ENCODE peak calls at places on chromosomes 3 and 15, in nine cellular contexts. D is NCI-H187, V is EL, K is astrocyte of the cerebellum, N is amygdala, P is KBM-7, C is mucosa of gallbladder, W is GM12891, T is lung microvascular endothelial cell. J is an unnamed sample.

GRCh38 chr3:101261506-101261905 is 58.9 kb downstream of the IMPG2 start:
- DNase-seq in D (no peak), V (no peak), K (peak; percentile 22), N (no peak), P (no peak), C (no peak), W (no peak), T (no peak), J (no peak)

GRCh38 chr3:127408022-127408683 is 120.3 kb upstream of the PRR20G start:
- DNase-seq in D (no peak), V (no peak), K (no peak), N (no peak), P (no peak), C (no peak), W (no peak), T (no peak), J (peak; percentile 70)

GRCh38 chr15:33111051-33111451 is 83.5 kb downstream of the FMN1 start:
- DNase-seq in D (no peak), V (peak; percentile 65), K (no peak), N (no peak), P (no peak), C (no peak), W (no peak), T (peak; percentile 28), J (no peak)

GRCh38 chr3:52218953-52219650 is 6.3 kb downstream of the TLR9 start:
- DNase-seq in D (no peak), V (no peak), K (no peak), N (no peak), P (no peak), C (no peak), W (no peak), T (peak; percentile 75), J (no peak)

GRCh38 chr3:138642226-138642926 is 33.8 kb downstream of the FAIM start:
- DNase-seq in D (no peak), V (no peak), K (no peak), N (no peak), P (peak; percentile 41), C (no peak), W (no peak), T (no peak), J (no peak)

GRCh38 chr3:108093021-108093420 is 2.2 kb upstream of the CD47 start:
- DNase-seq in D (no peak), V (no peak), K (no peak), N (no peak), P (no peak), C (no peak), W (no peak), T (no peak), J (no peak)

GRCh38 chr3:29705906-29706507 is 425.1 kb downstream of the RBMS3 start:
- DNase-seq in D (no peak), V (no peak), K (no peak), N (no peak), P (no peak), C (no peak), W (no peak), T (no peak), J (no peak)

GRCh38 chr15:88654430-88655102 is 15.8 kb downstream of the ISG20 start:
- DNase-seq in D (no peak), V (no peak), K (no peak), N (no peak), P (no peak), C (no peak), W (no peak), T (no peak), J (no peak)

GRCh38 chr3:33543600-33543999 is 103.4 kb upstream of the UBP1 start:
- DNase-seq in D (no peak), V (no peak), K (no peak), N (no peak), P (no peak), C (no peak), W (no peak), T (peak; percentile 78), J (no peak)

GRCh38 chr3:22728406-22728805 is 474.7 kb upstream of the UBE2E2 start:
- DNase-seq in D (no peak), V (no peak), K (no peak), N (no peak), P (no peak), C (no peak), W (no peak), T (no peak), J (no peak)

GRCh38 chr3:23820888-23821287 is 15.1 kb downstream of the UBE2E1 start:
- DNase-seq in D (no peak), V (no peak), K (no peak), N (no peak), P (no peak), C (no peak), W (no peak), T (no peak), J (no peak)

GRCh38 chr3:13394363-13394762 is 25.8 kb downstream of the NUP210 start:
- DNase-seq in D (no peak), V (no peak), K (no peak), N (no peak), P (no peak), C (no peak), W (no peak), T (no peak), J (peak; percentile 37)

GRCh38 chr15:64426845-64427465 is 33.4 kb upstream of the ZNF609 start:
- DNase-seq in D (no peak), V (peak; percentile 35), K (peak; percentile 41), N (no peak), P (peak; percentile 78), C (no peak), W (no peak), T (peak; percentile 52), J (no peak)

GRCh38 chr15:73873889-73874511 is 636 bp downstream of the TBC1D21 start:
- DNase-seq in D (no peak), V (peak; percentile 53), K (peak; percentile 49), N (no peak), P (peak; percentile 81), C (peak; percentile 51), W (no peak), T (peak; percentile 68), J (no peak)

GRCh38 chr3:108569336-108569735 is 19.9 kb downstream of the CIP2A start:
- DNase-seq in D (no peak), V (no peak), K (no peak), N (no peak), P (no peak), C (no peak), W (no peak), T (no peak), J (no peak)

GRCh38 chr3:6351752-6352151 is 509.2 kb upstream of the GRM7 start:
- DNase-seq in D (no peak), V (no peak), K (no peak), N (no peak), P (no peak), C (no peak), W (no peak), T (no peak), J (no peak)

J was measured in posterior cingulate gyrus.